ENCODE peak calls at places on chromosomes 2 and 18, in six cellular contexts. G is heart left ventricle, L is endothelial cell, H is brain microvascular endothelial cell, C is foreskin keratinocyte, J is natural killer cell. O is an unnamed sample.

GRCh38 chr2:43170733-43171101 is 55.7 kb downstream of the ZFP36L2 start:
- DNase-seq in C (no peak), G (no peak), L (no peak), H (no peak), J (no peak), O (no peak)

GRCh38 chr2:170770008-170770303 is 222 bp upstream of the ERICH2 start:
- DNase-seq in C (no peak), L (no peak), H (no peak), G (no peak), J (no peak), O (no peak)

GRCh38 chr2:109120166-109120565 is 8.8 kb upstream of the SH3RF3 start:
- DNase-seq in L (no peak), J (no peak), H (no peak), C (no peak), G (no peak), O (no peak)

GRCh38 chr2:74919827-74920226 is 38.6 kb upstream of the POLE4 start:
- DNase-seq in L (peak), C (no peak), H (peak), J (peak), G (peak), O (peak)

GRCh38 chr2:216551234-216551633 is 52.6 kb downstream of the RPL37A start:
- DNase-seq in L (no peak), H (peak), G (no peak), J (no peak), C (no peak), O (no peak)

GRCh38 chr2:55809875-55810620 is 113.5 kb downstream of the EFEMP1 start:
- DNase-seq in G (no peak), L (no peak), C (no peak), J (no peak), H (no peak), O (no peak)

GRCh38 chr18:28095041-28095440 is 81.9 kb downstream of the CDH2 start:
- DNase-seq in H (peak), G (no peak), C (peak), L (no peak), J (no peak), O (no peak)

GRCh38 chr2:164621761-164622105 is 451 bp upstream of the GRB14 start:
- DNase-seq in H (no peak), C (no peak), J (no peak), G (peak), L (no peak), O (no peak)

GRCh38 chr2:18045230-18045629 is 166.8 kb downstream of the KCNS3 start:
- DNase-seq in H (no peak), G (no peak), C (no peak), L (no peak), J (no peak), O (no peak)

GRCh38 chr2:47728551-47728950 is 54.4 kb upstream of the MSH6 start:
- DNase-seq in L (no peak), J (no peak), H (no peak), G (no peak), C (no peak), O (no peak)

GRCh38 chr2:145012214-145012670 is 492.3 kb upstream of the ZEB2 start:
- DNase-seq in H (no peak), C (peak), L (no peak), J (no peak), G (no peak), O (no peak)

GRCh38 chr18:42514522-42514921 is 559.5 kb downstream of the PIK3C3 start:
- DNase-seq in G (no peak), J (no peak), H (peak), C (peak), L (no peak), O (no peak)

GRCh38 chr18:51149605-51150429 is 47.7 kb downstream of the MEX3C start:
- DNase-seq in H (peak), G (no peak), J (no peak), C (peak), L (no peak), O (no peak)

GRCh38 chr2:73035899-73036778 is 35.4 kb downstream of the SFXN5 start:
- DNase-seq in H (no peak), C (no peak), J (no peak), G (no peak), L (no peak), O (no peak)

GRCh38 chr2:44615950-44616518 is 254.3 kb downstream of the CAMKMT start:
- DNase-seq in G (no peak), L (no peak), J (no peak), H (no peak), C (no peak), O (no peak)

GRCh38 chr2:1564506-1564905 is 151.2 kb downstream of the TPO start:
- DNase-seq in C (no peak), G (peak), J (no peak), L (no peak), H (no peak), O (no peak)

GRCh38 chr2:240397924-240398611 is 37.4 kb upstream of the GPC1 start:
- DNase-seq in C (no peak), G (peak), L (peak), H (peak), J (no peak), O (no peak)

GRCh38 chr2:205880048-205880447 is 197.7 kb downstream of the NRP2 start:
- DNase-seq in H (no peak), J (no peak), L (no peak), G (no peak), C (no peak), O (no peak)

GRCh38 chr2:38065502-38066135 is 10.3 kb downstream of the CYP1B1 start:
- DNase-seq in G (no peak), L (no peak), H (no peak), J (no peak), C (no peak), O (no peak)

GRCh38 chr18:9918016-9918680 is 4.3 kb downstream of the VAPA start:
- DNase-seq in L (no peak), J (no peak), G (no peak), H (no peak), C (peak), O (no peak)

GRCh38 chr2:75994759-75995158 is 284.0 kb upstream of the GCFC2 start:
- DNase-seq in J (no peak), G (no peak), C (no peak), H (no peak), L (no peak), O (no peak)

GRCh38 chr18:38759457-38759856 is 1193.9 kb upstream of the CELF4 start:
- DNase-seq in G (no peak), J (no peak), L (no peak), C (peak), H (no peak), O (no peak)

GRCh38 chr2:126831234-126832005 is 67.3 kb upstream of the TEX51 start:
- DNase-seq in C (no peak), G (no peak), H (peak), J (no peak), L (no peak), O (no peak)

GRCh38 chr2:26076001-26076587 is 42.2 kb downstream of the RAB10 start:
- DNase-seq in H (no peak), C (no peak), L (no peak), J (no peak), G (no peak), O (no peak)

GRCh38 chr2:10911291-10912075 is at the start of gene KCNF1:
- DNase-seq in G (no peak), L (peak), H (no peak), C (no peak), J (no peak), O (peak)

GRCh38 chr2:69217333-69218080 is 169.5 kb downstream of the GFPT1 start:
- DNase-seq in L (no peak), H (no peak), C (no peak), G (no peak), J (no peak), O (no peak)

GRCh38 chr18:63472380-63472779 is 4.4 kb upstream of the SERPINB5 start:
- DNase-seq in J (no peak), C (peak), H (no peak), L (no peak), G (no peak), O (no peak)

GRCh38 chr2:15300645-15301573 is 260.2 kb downstream of the NBAS start:
- DNase-seq in H (no peak), C (peak), J (no peak), G (no peak), L (no peak), O (no peak)

GRCh38 chr2:172953970-172954852 is 121.4 kb upstream of the MAP3K20 start:
- DNase-seq in L (no peak), J (no peak), C (no peak), G (no peak), H (peak), O (no peak)

GRCh38 chr2:20365249-20365817 is 14.7 kb upstream of the PUM2 start:
- DNase-seq in L (no peak), C (peak), G (no peak), H (peak), J (no peak), O (no peak)

DNA sequence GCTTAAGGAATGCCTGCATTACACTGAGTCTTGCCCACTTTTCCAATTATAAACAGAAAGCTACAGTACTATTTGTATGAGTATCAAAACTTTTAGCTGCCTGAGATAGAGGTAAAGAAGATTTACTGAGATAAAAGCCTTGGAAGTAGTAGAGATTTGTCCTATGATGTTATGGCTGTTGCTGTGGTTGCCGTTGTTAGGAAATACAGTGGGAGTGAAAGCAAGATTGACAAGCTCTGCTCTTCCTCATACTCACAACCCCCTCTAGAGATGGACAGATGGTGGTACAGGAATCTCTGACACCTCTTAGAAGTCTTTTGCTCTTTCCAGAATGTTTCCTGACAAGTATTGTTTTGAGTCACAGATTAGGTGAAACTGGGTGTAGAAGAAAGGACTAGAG is 242.5 kb downstream of the RPIA start:
- DNase-seq in G (no peak), L (no peak), H (peak), C (no peak), J (no peak), O (no peak)
- TF ChIP-seq CTCF in G (peak), L (peak), H (no peak), C (no peak), J (no peak), O (no peak)

GRCh38 chr2:195318440-195319111 is 338.4 kb upstream of the SLC39A10 start:
- DNase-seq in C (peak), H (peak), G (no peak), L (peak), J (no peak), O (no peak)
- TF ChIP-seq CTCF in C (peak), H (peak), G (peak), L (peak), J (peak), O (peak)

DNA sequence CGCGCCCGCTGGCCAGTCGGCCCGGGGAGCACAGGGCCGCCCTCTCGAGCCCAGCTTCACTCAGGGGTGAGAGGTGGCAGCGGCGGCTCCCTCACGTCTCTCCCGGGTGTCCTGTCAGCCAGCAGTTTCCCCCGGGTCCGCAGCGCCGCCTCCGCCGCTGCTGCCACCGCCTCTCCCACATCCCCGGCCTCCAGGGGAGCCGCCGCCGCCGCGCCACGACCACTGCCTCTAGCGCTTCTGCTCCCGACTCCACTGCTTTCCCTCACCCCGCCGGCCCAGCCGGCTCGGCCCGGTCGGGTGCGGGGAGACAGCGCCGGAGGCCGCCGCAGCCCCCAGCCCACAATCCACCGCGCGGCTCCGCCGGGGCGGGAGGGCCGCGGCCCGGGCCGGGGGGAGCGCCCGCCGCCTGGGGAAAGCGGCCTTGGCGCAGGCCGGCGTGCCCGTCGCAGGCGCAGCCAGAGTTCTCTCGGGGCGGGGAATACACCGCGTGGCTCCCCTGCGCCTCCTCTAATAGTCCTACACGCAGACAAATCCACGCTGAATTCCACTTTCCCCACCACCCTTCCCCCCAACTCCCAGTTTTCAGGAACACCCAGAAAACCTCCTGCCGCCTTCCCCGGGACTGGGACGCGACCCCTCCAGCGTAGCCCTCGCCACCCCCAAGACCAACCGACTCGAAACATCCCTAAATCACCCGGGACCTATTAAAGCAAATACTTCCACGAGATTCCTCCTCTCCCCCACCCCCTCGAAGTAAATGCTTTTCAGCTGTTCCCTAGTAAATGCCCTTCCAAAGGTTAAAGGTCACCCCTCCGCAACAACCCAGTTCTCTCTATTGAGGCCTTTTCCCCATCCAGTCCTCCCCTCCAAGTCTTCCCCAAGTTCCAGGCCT is at the start of gene VPS54:
- DNase-seq in H (peak), G (peak), L (peak), J (peak), C (no peak), O (no peak)
- TF ChIP-seq CTCF in H (no peak), G (peak), L (no peak), J (no peak), C (no peak), O (no peak)

DNA sequence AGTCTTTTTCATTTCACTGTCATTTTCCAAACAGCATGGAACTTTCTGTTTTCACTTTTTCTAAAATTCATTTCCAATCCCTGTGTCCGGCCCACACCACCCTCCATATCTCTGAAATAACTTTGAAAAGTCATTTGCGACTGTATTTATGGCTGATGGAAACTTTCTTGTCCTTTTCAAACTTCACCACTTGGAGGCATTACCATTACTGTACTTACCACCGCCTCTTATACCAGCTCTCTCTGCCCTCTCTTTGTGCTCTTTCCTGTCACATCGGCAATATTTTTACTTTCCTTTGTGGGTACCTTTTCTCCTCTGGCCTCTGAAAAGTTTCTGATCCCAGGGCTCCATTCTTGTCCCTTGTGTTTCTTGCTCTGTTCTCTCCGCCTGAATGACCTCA is 39.5 kb upstream of the IL1RL1 start:
- DNase-seq in G (no peak), L (no peak), H (no peak), C (no peak), J (no peak), O (no peak)
- TF ChIP-seq CTCF in G (no peak), L (no peak), H (peak), C (peak), J (no peak), O (no peak)

DNA sequence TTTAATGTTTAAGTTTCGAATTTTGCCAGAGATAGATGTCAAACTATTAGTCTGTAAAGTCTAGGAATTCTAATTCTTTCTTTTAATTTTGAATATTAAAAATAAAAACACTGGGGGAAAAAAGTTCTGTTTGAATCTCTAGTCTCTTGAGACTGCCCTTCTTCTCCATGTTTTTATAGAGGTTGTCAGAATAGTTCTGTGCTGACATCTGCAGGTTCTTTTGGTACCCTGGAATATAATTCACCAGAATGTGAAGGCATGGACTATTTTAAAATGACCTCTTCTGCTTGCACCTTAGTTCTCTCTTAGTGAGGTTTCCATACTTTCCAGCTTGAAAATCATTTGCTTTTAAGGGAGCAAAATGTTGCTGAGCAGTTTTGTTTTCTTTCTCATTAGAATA is 121.0 kb upstream of the MSTN start:
- DNase-seq in G (no peak), C (no peak), L (no peak), H (no peak), J (no peak), O (no peak)
- TF ChIP-seq CTCF in G (peak), C (no peak), L (no peak), H (no peak), J (no peak), O (no peak)

DNA sequence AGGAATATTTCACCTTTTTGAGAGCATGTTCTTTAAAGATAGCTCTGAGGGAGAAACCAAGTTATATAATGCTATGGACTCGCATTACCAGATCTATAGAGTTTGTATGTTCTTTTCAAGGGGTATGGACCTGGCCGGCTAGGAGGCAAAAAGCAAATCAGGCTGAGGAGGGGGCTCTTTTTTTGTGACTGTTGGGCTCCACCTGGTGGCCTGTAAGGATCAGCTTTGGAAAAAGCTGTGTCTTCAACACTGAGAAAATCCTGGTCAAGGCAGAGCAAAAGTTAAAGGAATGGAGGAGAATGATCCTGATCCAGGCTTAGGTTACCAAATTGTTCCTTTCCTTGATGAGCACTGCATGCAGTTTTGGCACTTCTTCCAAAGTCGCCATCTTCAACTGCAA is 180.5 kb downstream of the DIS3L2 start:
- DNase-seq in G (no peak), L (peak), H (peak), C (no peak), J (no peak), O (no peak)
- TF ChIP-seq CTCF in G (peak), L (peak), H (peak), C (peak), J (no peak), O (peak)

GRCh38 chr2:227402959-227403358 is 15.2 kb upstream of the SCYGR1 start:
- DNase-seq in L (no peak), J (no peak), G (no peak), H (no peak), C (peak), O (no peak)

GRCh38 chr2:227402321-227402720 is 14.6 kb upstream of the SCYGR1 start:
- DNase-seq in J (no peak), C (no peak), H (no peak), L (no peak), G (no peak), O (no peak)

GRCh38 chr2:227407601-227408089 is 19.9 kb upstream of the SCYGR1 start:
- DNase-seq in C (peak), G (peak), H (no peak), L (no peak), J (no peak), O (no peak)

GRCh38 chr2:227406177-227407031 is 18.7 kb upstream of the SCYGR1 start:
- DNase-seq in H (peak), G (no peak), L (peak), J (no peak), C (peak), O (peak)

GRCh38 chr2:227404575-227404974 is 16.8 kb upstream of the SCYGR1 start:
- DNase-seq in L (no peak), C (no peak), H (no peak), G (no peak), J (no peak), O (no peak)
- TF ChIP-seq CTCF in L (no peak), C (no peak), H (no peak), G (no peak), J (no peak), O (no peak)

DNA sequence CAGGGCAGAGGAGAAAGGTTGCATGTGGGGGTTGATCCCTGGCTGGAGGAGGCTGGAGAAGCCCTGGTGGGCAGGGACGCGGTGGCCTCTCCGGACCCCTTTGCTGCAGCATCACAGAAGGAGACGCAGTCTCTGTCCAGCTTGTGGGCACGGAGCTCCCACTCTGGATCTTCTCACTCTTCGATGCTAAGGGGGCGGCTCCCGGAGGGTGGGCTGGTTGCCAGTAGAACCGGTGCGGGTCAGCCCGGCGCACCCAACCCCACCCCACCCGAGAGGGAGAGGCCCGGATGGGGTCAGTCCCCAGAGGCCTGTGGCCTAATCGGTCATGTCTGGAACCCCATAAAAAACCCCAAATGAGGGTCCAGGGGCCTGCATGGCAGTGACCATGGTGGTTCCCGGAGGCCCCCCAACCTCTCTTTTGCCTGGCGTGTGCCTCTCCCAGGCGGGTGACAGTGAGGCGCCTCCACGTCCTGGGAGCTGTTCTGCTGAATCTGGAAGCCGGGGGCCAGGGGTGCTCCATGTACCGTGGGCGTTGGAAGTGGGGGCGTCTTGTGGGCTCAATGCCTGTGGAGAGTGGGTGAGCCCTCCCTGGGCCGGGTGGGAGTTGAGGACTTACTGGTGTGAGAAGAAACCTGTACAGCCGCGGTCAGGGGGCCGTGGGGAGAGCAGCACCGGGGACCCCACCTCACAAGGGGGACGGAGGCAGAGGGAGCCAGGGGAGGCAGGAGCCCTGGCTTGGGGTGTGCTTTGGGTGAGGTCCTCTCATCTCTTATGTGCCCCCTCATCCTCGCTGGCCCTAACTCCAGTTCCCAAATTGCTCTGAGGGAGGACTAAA is 79.6 kb downstream of the RTP5 start:
- DNase-seq in C (no peak), G (no peak), J (no peak), L (no peak), H (no peak), O (no peak)
- TF ChIP-seq CTCF in C (no peak), G (no peak), J (no peak), L (no peak), H (no peak), O (no peak)